ENCODE peak calls at places on chromosome 10, in four cellular contexts. O is K562, V is GM12878, Q is HepG2. C is an unnamed sample.
A peak's percentile ranks its signal among the peaks of the same experiment; 100 is the strongest.

GRCh38 chr10:70783056-70783684 is 2.0 kb downstream of the TBATA start:
- DNase-seq in O (no peak), V (no peak), Q (no peak), C (no peak)

GRCh38 chr10:86944471-86944870 is 12.9 kb downstream of the MMRN2 start:
- DNase-seq in V (no peak), O (no peak), Q (no peak), C (no peak)

GRCh38 chr10:114550756-114551290 is 107.3 kb downstream of the ABLIM1 start:
- DNase-seq in V (no peak), O (no peak), Q (peak; percentile 30), C (no peak)

GRCh38 chr10:121172406-121172805 is 321.2 kb downstream of the WDR11 start:
- DNase-seq in O (no peak), Q (no peak), V (no peak), C (no peak)

GRCh38 chr10:73218466-73219191 is 28.4 kb downstream of the DNAJC9 start:
- DNase-seq in V (no peak), Q (peak; percentile 35), O (peak; percentile 37), C (no peak)

GRCh38 chr10:97887399-97887798 is 37.8 kb downstream of the GOLGA7B start:
- DNase-seq in V (no peak), O (peak; percentile 70), Q (no peak), C (no peak)

GRCh38 chr10:103929396-103929921 is 11.5 kb upstream of the STN1 start:
- DNase-seq in O (no peak), V (no peak), Q (no peak), C (no peak)

GRCh38 chr10:74585231-74586087 is 240.9 kb upstream of the KAT6B start:
- DNase-seq in V (peak; percentile 96), Q (no peak), O (no peak), C (no peak)

GRCh38 chr10:111316607-111317006 is 239.8 kb downstream of the ADRA2A start:
- DNase-seq in Q (no peak), V (no peak), O (no peak), C (no peak)

GRCh38 chr10:104274762-104275721 is 6.1 kb downstream of the GSTO2 start:
- DNase-seq in Q (no peak), O (peak; percentile 68), V (no peak), C (peak; percentile 79)

GRCh38 chr10:124225468-124226270 is 132.3 kb upstream of the CHST15 start:
- DNase-seq in Q (no peak), V (no peak), O (no peak), C (no peak)

GRCh38 chr10:125531470-125531869 is 151.5 kb downstream of the TEX36 start:
- DNase-seq in O (no peak), Q (no peak), V (no peak), C (no peak)

GRCh38 chr10:114663631-114664030 is 5.6 kb upstream of the ABLIM1 start:
- DNase-seq in Q (no peak), V (no peak), O (no peak), C (peak; percentile 18)

GRCh38 chr10:132810807-132811700 is 25.1 kb upstream of the NKX6-2 start:
- DNase-seq in O (no peak), V (no peak), Q (no peak), C (no peak)

GRCh38 chr10:132202070-132202970 is 15.6 kb downstream of the DPYSL4 start:
- DNase-seq in V (no peak), Q (no peak), O (no peak), C (no peak)

GRCh38 chr10:13219685-13220670 is 14.2 kb downstream of the UCMA start:
- DNase-seq in O (peak; percentile 75), V (peak; percentile 5), Q (peak; percentile 48), C (peak; percentile 53)

GRCh38 chr10:31723074-31723750 is 205.4 kb downstream of the ARHGAP12 start:
- DNase-seq in V (no peak), O (no peak), Q (peak; percentile 5), C (no peak)

GRCh38 chr10:112562803-112563663 is 116.0 kb downstream of the VTI1A start:
- DNase-seq in O (no peak), V (no peak), Q (peak; percentile 97), C (no peak)

GRCh38 chr10:29795856-29796255 is 161.1 kb upstream of the SVIL start:
- DNase-seq in Q (no peak), O (no peak), V (no peak), C (no peak)

GRCh38 chr10:49610735-49611165 is 640 bp downstream of the SLC18A3 start:
- DNase-seq in Q (no peak), V (no peak), O (no peak), C (no peak)

GRCh38 chr10:103007017-103007416 is 88.9 kb downstream of the CNNM2 start:
- DNase-seq in O (no peak), Q (peak; percentile 70), V (no peak), C (no peak)

GRCh38 chr10:114323023-114323422 is 81.3 kb downstream of the AFAP1L2 start:
- DNase-seq in V (no peak), O (no peak), Q (no peak), C (no peak)

GRCh38 chr10:97135464-97135863 is 50.3 kb downstream of the SLIT1 start:
- DNase-seq in V (no peak), Q (no peak), O (no peak), C (no peak)

GRCh38 chr10:3764626-3765375 is 20.2 kb downstream of the KLF6 start:
- DNase-seq in V (no peak), O (peak; percentile 57), Q (no peak), C (no peak)

GRCh38 chr10:126171555-126171954 is 216.7 kb downstream of the ADAM12 start:
- DNase-seq in O (no peak), V (no peak), Q (no peak), C (no peak)

GRCh38 chr10:44589181-44589884 is 204.4 kb upstream of the CXCL12 start:
- DNase-seq in O (no peak), V (no peak), Q (no peak), C (no peak)

GRCh38 chr10:49115015-49115795 is at the start of gene VSTM4:
- DNase-seq in Q (no peak), V (no peak), O (peak; percentile 87), C (peak; percentile 50)

GRCh38 chr10:120552262-120552661 is 95.2 kb downstream of the PLPP4 start:
- DNase-seq in V (no peak), Q (no peak), O (no peak), C (no peak)

GRCh38 chr10:79399242-79399831 is 46.1 kb downstream of the ZCCHC24 start:
- DNase-seq in Q (no peak), O (peak; percentile 92), V (no peak), C (peak; percentile 70)

GRCh38 chr10:114320249-114321116 is 81.4 kb downstream of the VWA2 start:
- DNase-seq in O (no peak), V (no peak), Q (no peak), C (no peak)

GRCh38 chr10:21919117-21919516 is 84.4 kb downstream of the DNAJC1 start:
- DNase-seq in V (no peak), Q (no peak), O (no peak), C (no peak)

GRCh38 chr10:8088504-8088903 is 34.0 kb downstream of the GATA3 start:
- DNase-seq in V (no peak), O (no peak), Q (no peak), C (no peak)
- TF ChIP-seq ATF2 in V (no peak), O (no peak), Q (no peak), C (no peak)

GRCh38 chr10:130453721-130454542 is 317.7 kb downstream of the GLRX3 start:
- DNase-seq in Q (no peak), O (no peak), V (no peak), C (no peak)
- TF ChIP-seq ESRRA in Q (no peak), O (no peak), V (no peak), C (no peak)

GRCh38 chr10:23094786-23095403 is 484 bp upstream of the MSRB2 start:
- DNase-seq in V (no peak), Q (no peak), O (no peak), C (no peak)

GRCh38 chr10:23099079-23099478 is 3.7 kb downstream of the MSRB2 start:
- DNase-seq in O (no peak), V (no peak), Q (no peak), C (no peak)

GRCh38 chr10:23095404-23095965 is at the start of gene MSRB2:
- DNase-seq in V (peak; percentile 73), Q (peak; percentile 86), O (peak; percentile 96), C (peak; percentile 92)

GRCh38 chr10:23096814-23097549 is 1.6 kb downstream of the MSRB2 start:
- DNase-seq in O (peak; percentile 17), V (no peak), Q (no peak), C (no peak)

DNA sequence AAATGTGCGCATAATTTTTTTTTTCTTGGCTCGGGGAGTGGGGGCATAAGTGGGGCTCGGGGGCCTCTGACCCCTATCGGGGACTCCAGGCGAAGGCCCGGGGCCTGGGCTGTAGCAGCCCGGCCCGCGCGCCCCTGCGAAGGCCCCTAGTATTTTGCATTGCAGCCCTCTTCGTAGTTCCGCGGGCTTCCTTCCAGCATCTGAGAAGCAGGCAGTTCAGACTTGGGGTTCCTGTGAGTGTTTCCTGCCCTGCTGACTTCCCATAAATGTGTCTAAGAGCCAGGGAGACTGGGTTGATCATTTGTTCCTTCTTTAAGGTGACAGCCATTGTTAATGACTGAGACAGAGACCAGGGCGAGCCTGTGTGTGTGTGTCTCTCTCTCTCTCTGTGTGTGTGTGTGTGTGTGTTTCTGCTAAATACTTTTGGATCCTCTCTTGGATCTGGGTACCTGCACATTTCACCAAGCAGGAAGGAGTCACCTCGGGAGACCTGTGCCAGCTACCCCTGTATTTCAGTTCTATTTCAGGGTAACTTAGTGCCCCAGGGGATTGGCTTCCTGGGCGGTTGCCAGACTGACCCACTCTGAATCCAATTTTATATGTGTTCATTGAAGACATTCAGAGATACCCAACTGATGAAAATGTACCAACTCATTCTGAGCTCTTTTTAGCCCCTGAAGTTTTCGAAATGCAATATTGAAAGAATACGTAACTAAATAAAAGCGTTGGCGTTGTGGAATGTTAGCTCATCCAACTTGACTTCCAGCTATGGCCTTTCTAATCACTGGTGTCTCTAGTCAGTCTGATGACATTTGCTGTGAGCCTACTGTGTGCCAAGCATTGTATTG is 811 bp downstream of the MSRB2 start:
- DNase-seq in V (no peak), Q (peak; percentile 6), O (peak; percentile 57), C (peak; percentile 42)
- TF ChIP-seq ATF2 in V (no peak), Q (no peak), O (no peak), C (no peak)

GRCh38 chr10:76114556-76114955 is 683.1 kb downstream of the LRMDA start:
- DNase-seq in Q (peak; percentile 28), V (no peak), O (no peak), C (no peak)
- TF ChIP-seq ESRRA in Q (no peak), V (no peak), O (no peak), C (no peak)

DNA sequence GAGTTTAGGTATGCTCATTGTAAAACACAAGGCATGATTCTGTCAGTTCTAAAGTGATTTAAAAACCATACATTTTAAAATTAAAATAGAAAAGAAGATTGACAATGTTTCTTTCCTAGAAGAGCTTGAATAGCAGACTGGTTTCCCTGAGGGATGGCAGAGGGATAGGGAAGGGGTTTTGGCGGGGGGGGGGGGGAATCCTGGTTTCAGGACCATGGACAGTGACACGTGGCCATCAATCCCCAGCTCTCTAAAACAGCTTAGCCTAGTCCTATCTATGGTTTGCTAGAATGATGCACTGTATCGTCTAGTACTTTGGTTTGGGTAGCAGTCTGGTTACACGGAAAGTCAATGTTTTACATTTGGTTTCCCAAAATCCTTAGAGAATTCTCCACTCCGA is 88.7 kb downstream of the PHYHIPL start:
- DNase-seq in O (peak; percentile 34), Q (no peak), V (no peak), C (no peak)
- TF ChIP-seq ATF2 in O (no peak), Q (no peak), V (no peak), C (no peak)

C was measured in WTC11.